ENCODE peak calls at places on chromosomes 2 and 18, in five cellular contexts. N, I, Q, W and D are unnamed samples.

GRCh38 chr2:235713244-235713643 is 219.4 kb downstream of the AGAP1 start:
- DNase-seq in N (no peak), I (no peak), Q (no peak), W (no peak), D (no peak)

GRCh38 chr2:201157694-201158093 is 25.2 kb upstream of the CASP10 start:
- DNase-seq in N (no peak), I (no peak), Q (no peak), W (no peak), D (no peak)

GRCh38 chr2:226799976-226800940 is 638 bp upstream of the IRS1 start:
- DNase-seq in N (peak; percentile 57), I (no peak), Q (no peak), W (peak; percentile 83), D (no peak)

GRCh38 chr2:34025196-34025595 is 426.1 kb upstream of the FAM98A start:
- DNase-seq in N (no peak), I (no peak), Q (no peak), W (no peak), D (no peak)

GRCh38 chr18:12000072-12000659 is 18.9 kb downstream of the IMPA2 start:
- DNase-seq in N (no peak), I (no peak), Q (no peak), W (no peak), D (no peak)

GRCh38 chr2:44358498-44358897 is 2.8 kb downstream of the PREPL start:
- DNase-seq in N (peak; percentile 71), I (peak; percentile 7), Q (no peak), W (peak; percentile 61), D (peak; percentile 76)

GRCh38 chr2:44118257-44118656 is 50.4 kb upstream of the PPM1B start:
- DNase-seq in N (no peak), I (no peak), Q (no peak), W (no peak), D (no peak)

GRCh38 chr2:212330263-212330662 is 208.3 kb downstream of the ERBB4 start:
- DNase-seq in N (no peak), I (no peak), Q (no peak), W (peak; percentile 78), D (peak; percentile 9)

GRCh38 chr18:9648431-9649163 is 34.2 kb upstream of the PPP4R1 start:
- DNase-seq in N (no peak), I (peak; percentile 59), Q (no peak), W (no peak), D (no peak)

GRCh38 chr18:11995445-11996189 is 14.3 kb downstream of the IMPA2 start:
- DNase-seq in N (peak; percentile 87), I (peak; percentile 67), Q (no peak), W (peak; percentile 87), D (peak; percentile 85)

GRCh38 chr2:176246324-176246723 is 22.9 kb upstream of the MTX2 start:
- DNase-seq in N (no peak), I (no peak), Q (no peak), W (no peak), D (no peak)

GRCh38 chr18:26532367-26533340 is 15.7 kb downstream of the KCTD1 start:
- DNase-seq in N (no peak), I (no peak), Q (no peak), W (no peak), D (no peak)

GRCh38 chr2:54313147-54313546 is 57.1 kb upstream of the TSPYL6 start:
- DNase-seq in N (no peak), I (no peak), Q (no peak), W (no peak), D (peak; percentile 38)

GRCh38 chr2:62142054-62142453 is 53.9 kb upstream of the B3GNT2 start:
- DNase-seq in N (no peak), I (no peak), Q (no peak), W (no peak), D (no peak)

GRCh38 chr2:172672999-172673726 is 62.5 kb upstream of the RAPGEF4 start:
- DNase-seq in N (no peak), I (peak; percentile 70), Q (no peak), W (peak; percentile 7), D (no peak)

GRCh38 chr2:142422769-142423168 is 292.0 kb upstream of the LRP1B start:
- DNase-seq in N (no peak), I (no peak), Q (no peak), W (no peak), D (no peak)

GRCh38 chr2:54514819-54515569 is 58.9 kb downstream of the SPTBN1 start:
- DNase-seq in N (no peak), I (no peak), Q (no peak), W (no peak), D (no peak)

GRCh38 chr2:158940356-158940755 is 28.1 kb upstream of the TANC1 start:
- DNase-seq in N (no peak), I (no peak), Q (no peak), W (no peak), D (no peak)

GRCh38 chr18:27871731-27872130 is 305.2 kb downstream of the CDH2 start:
- DNase-seq in N (no peak), I (no peak), Q (no peak), W (no peak), D (no peak)

GRCh38 chr2:121530210-121530562 is 494 bp upstream of the RNU4ATAC start:
- DNase-seq in N (peak; percentile 82), I (peak; percentile 68), Q (peak; percentile 25), W (peak; percentile 81), D (peak; percentile 72)

GRCh38 chr2:62339413-62339812 is 143.5 kb downstream of the B3GNT2 start:
- DNase-seq in N (no peak), I (no peak), Q (no peak), W (no peak), D (no peak)

GRCh38 chr18:26440644-26441043 is 107.7 kb downstream of the KCTD1 start:
- DNase-seq in N (no peak), I (no peak), Q (no peak), W (no peak), D (no peak)

GRCh38 chr18:37299471-37300304 is 265.9 kb downstream of the CELF4 start:
- DNase-seq in N (peak; percentile 81), I (peak; percentile 77), Q (peak; percentile 3), W (peak; percentile 94), D (peak; percentile 89)
- H3K27ac ChIP-seq in N (no peak overlapping the region), I (peak overlapping the region; percentile 39), Q (no peak overlapping the region), W (no peak overlapping the region), D (peak overlapping the region; percentile 33)

DNA sequence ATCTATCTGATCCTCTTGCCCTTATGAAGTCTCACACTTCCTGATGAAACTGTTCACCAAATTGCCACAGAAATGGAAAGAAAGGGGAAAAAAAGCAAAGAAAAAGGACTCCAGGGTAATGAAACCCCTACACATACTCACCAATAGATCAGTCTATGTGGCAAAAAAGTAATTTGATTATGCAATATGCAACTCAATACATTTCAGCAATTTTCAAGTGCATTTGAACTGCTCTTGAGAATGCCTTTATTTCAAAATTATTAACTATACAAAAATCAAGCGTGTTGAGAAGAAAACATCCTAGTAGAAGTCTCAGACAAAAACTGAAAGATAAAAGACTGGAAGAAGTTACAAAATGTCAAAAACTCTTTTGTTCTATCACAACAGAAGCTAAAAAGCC is 32.2 kb upstream of the PTPN4 start:
- DNase-seq in N (no peak), I (no peak), Q (no peak), W (no peak), D (no peak)
- H3K27ac ChIP-seq in N (no peak overlapping the region), I (no peak overlapping the region), Q (no peak overlapping the region), W (peak overlapping the region; percentile 33), D (no peak overlapping the region)

GRCh38 chr2:16203691-16204090 is 263.3 kb downstream of the MYCN start:
- DNase-seq in N (no peak), I (no peak), Q (no peak), W (no peak), D (no peak)
- H3K27ac ChIP-seq in N (no peak overlapping the region), I (no peak overlapping the region), Q (no peak overlapping the region), W (no peak overlapping the region), D (no peak overlapping the region)

GRCh38 chr2:112714331-112714730 is 6.5 kb upstream of the NT5DC4 start:
- DNase-seq in N (peak; percentile 5), I (no peak), Q (no peak), W (no peak), D (no peak)

GRCh38 chr2:112713585-112713925 is 7.3 kb upstream of the NT5DC4 start:
- DNase-seq in N (no peak), I (no peak), Q (no peak), W (no peak), D (no peak)

GRCh38 chr2:112714836-112715631 is 5.8 kb upstream of the NT5DC4 start:
- DNase-seq in N (peak; percentile 24), I (peak; percentile 65), Q (no peak), W (no peak), D (no peak)

GRCh38 chr2:112712903-112713584 is 7.8 kb upstream of the NT5DC4 start:
- DNase-seq in N (no peak), I (no peak), Q (no peak), W (no peak), D (no peak)

DNA sequence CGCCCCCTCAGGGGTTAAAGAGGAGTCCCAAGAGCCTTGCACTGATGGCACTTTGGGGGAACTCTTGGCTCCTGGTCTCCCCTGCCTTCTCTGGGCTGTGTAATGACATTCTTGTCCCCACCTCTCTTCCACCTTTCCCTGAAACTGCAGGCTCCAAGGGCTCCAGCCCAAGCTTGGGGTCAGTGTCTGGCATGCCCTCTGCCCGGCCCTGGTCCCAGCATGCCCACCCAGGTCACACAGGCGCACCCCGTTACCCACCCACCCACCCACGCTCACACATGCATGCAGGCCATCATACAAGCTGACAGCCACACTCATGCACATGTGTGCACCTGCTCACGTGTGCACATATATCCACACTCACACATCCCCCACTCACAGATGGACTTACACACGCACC is 6.9 kb upstream of the NT5DC4 start:
- DNase-seq in N (no peak), I (no peak), Q (no peak), W (no peak), D (no peak)
- H3K27ac ChIP-seq in N (no peak overlapping the region), I (no peak overlapping the region), Q (no peak overlapping the region), W (no peak overlapping the region), D (no peak overlapping the region)

GRCh38 chr2:60553992-60554648 is 666 bp upstream of the BCL11A start:
- DNase-seq in N (peak; percentile 71), I (peak; percentile 21), Q (no peak), W (peak; percentile 56), D (peak; percentile 54)

GRCh38 chr2:60553496-60553991 is at the start of gene BCL11A:
- DNase-seq in N (peak; percentile 68), I (peak; percentile 60), Q (no peak), W (peak; percentile 84), D (peak; percentile 84)

GRCh38 chr2:60552096-60552850 is 1.2 kb downstream of the BCL11A start:
- DNase-seq in N (no peak), I (peak; percentile 26), Q (no peak), W (no peak), D (peak; percentile 88)

GRCh38 chr2:60551241-60552095 is 2.0 kb downstream of the BCL11A start:
- DNase-seq in N (no peak), I (peak; percentile 34), Q (no peak), W (peak; percentile 53), D (peak; percentile 46)

DNA sequence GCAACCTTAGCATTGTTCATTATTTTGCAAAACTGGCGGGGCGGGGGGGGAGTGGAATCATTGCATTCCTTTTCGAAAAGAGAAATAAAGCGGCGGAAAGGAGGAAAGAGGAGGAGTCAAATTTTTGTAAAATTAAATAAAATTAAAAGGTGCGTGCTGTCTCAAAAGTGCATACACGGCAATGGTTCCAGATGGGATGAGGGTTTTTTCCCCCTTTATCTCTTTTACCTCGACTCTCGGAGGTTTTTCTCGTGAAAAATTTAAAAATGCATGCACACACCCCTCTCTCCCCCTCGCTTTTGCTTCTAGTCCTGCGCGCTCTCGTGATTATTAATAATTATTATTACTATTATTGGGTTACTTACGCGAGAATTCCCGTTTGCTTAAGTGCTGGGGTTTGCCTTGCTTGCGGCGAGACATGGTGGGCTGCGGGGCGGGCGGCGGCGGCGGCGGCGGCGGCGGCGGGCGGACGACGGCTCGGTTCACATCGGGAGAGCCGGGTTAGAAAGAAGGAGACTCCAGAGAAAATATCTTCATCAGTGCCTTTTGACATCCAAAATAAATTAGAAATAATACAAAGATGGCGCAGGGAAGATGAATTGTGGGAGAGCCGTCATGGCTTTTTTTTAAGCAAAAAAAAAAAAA is 481 bp downstream of the BCL11A start:
- DNase-seq in N (no peak), I (no peak), Q (no peak), W (no peak), D (peak; percentile 68)
- H3K27ac ChIP-seq in N (no peak overlapping the region), I (no peak overlapping the region), Q (peak overlapping the region; percentile 91), W (no peak overlapping the region), D (no peak overlapping the region)